ENCODE peak calls at places on chromosomes 7 and 10, in four cellular contexts. E is ovary, H is RWPE1, O is HL-60. M is an unnamed sample.
A peak's percentile ranks its signal among the peaks of the same experiment; 100 is the strongest.

GRCh38 chr7:134693256-134693655 is 46.6 kb downstream of the BPGM start:
- DNase-seq in E (no peak), H (peak; percentile 57), O (no peak), M (peak; percentile 93)

GRCh38 chr7:64651632-64652165 is 14.2 kb upstream of the ZNF107 start:
- DNase-seq in E (no peak), H (no peak), O (no peak), M (no peak)

GRCh38 chr7:31603076-31603475 is 83.9 kb upstream of the PPP1R17 start:
- DNase-seq in E (no peak), H (no peak), O (no peak), M (no peak)

GRCh38 chr10:88921194-88921593 is 31.4 kb downstream of the ACTA2 start:
- DNase-seq in E (no peak), H (no peak), O (no peak), M (no peak)

GRCh38 chr7:118731854-118732253 is 507.4 kb downstream of the ANKRD7 start:
- DNase-seq in E (no peak), H (no peak), O (no peak), M (no peak)

GRCh38 chr10:3192856-3193635 is 20.5 kb upstream of the PITRM1 start:
- DNase-seq in E (no peak), H (peak; percentile 56), O (no peak), M (no peak)

GRCh38 chr10:11636761-11637166 is 25.3 kb upstream of the USP6NL start:
- DNase-seq in E (no peak), H (no peak), O (no peak), M (no peak)

GRCh38 chr7:133452611-133453010 is 199.7 kb downstream of the EXOC4 start:
- DNase-seq in E (no peak), H (no peak), O (no peak), M (no peak)

GRCh38 chr7:68587599-68587998 is 1010.7 kb upstream of the AUTS2 start:
- DNase-seq in E (no peak), H (no peak), O (no peak), M (no peak)

GRCh38 chr10:93512565-93512964 is 16.2 kb downstream of the CEP55 start:
- DNase-seq in E (no peak), H (no peak), O (no peak), M (no peak)

GRCh38 chr7:103314849-103315248 is 17.6 kb downstream of the PMPCB start:
- DNase-seq in E (no peak), H (no peak), O (no peak), M (no peak)

GRCh38 chr7:2163565-2163964 is 69.2 kb downstream of the MAD1L1 start:
- DNase-seq in E (no peak), H (no peak), O (no peak), M (no peak)

GRCh38 chr7:101558742-101559325 is 70.3 kb downstream of the MYL10 start:
- DNase-seq in E (no peak), H (no peak), O (no peak), M (no peak)

GRCh38 chr10:12430406-12430982 is 81.1 kb downstream of the CAMK1D start:
- DNase-seq in E (no peak), H (no peak), O (no peak), M (no peak)

GRCh38 chr7:6246257-6246917 is 26.0 kb downstream of the CYTH3 start:
- DNase-seq in E (no peak), H (no peak), O (no peak), M (no peak)

GRCh38 chr7:101089876-101090275 is 4.6 kb downstream of the TRIM56 start:
- DNase-seq in E (no peak), H (no peak), O (no peak), M (no peak)

GRCh38 chr10:81534991-81535390 is 340.0 kb upstream of the NRG3 start:
- DNase-seq in E (no peak), H (no peak), O (no peak), M (no peak)

GRCh38 chr10:27998178-27998953 is 513 bp downstream of the ODAD2 start:
- DNase-seq in E (peak; percentile 59), H (peak; percentile 11), O (no peak), M (no peak)

GRCh38 chr7:12564996-12565764 is 5.3 kb upstream of the SCIN start:
- DNase-seq in E (no peak), H (no peak), O (no peak), M (no peak)

GRCh38 chr7:123460616-123461015 is 73.8 kb downstream of the IQUB start:
- DNase-seq in E (no peak), H (no peak), O (no peak), M (no peak)

GRCh38 chr10:101709359-101710063 is 14.5 kb upstream of the FBXW4 start:
- DNase-seq in E (no peak), H (no peak), O (no peak), M (no peak)

GRCh38 chr10:124568858-124569622 is 107.4 kb downstream of the LHPP start:
- DNase-seq in E (no peak), H (no peak), O (no peak), M (no peak)

GRCh38 chr10:124321433-124322072 is 97.2 kb downstream of the OAT start:
- DNase-seq in E (no peak), H (no peak), O (no peak), M (no peak)

GRCh38 chr10:16779375-16779774 is 37.8 kb downstream of the RSU1 start:
- DNase-seq in E (no peak), H (no peak), O (no peak), M (no peak)

GRCh38 chr7:41994046-41994745 is 242.8 kb downstream of the GLI3 start:
- DNase-seq in E (no peak), H (no peak), O (no peak), M (no peak)

GRCh38 chr7:91876391-91877133 is 3.9 kb downstream of the MTERF1 start:
- DNase-seq in E (no peak), H (peak; percentile 50), O (no peak), M (no peak)

GRCh38 chr7:151940048-151940845 is 16.0 kb upstream of the GALNTL5 start:
- DNase-seq in E (no peak), H (peak; percentile 46), O (peak; percentile 34), M (peak; percentile 29)

GRCh38 chr10:59557052-59557451 is 152.6 kb downstream of the SLC16A9 start:
- DNase-seq in E (no peak), H (no peak), O (no peak), M (no peak)

GRCh38 chr10:35056686-35057085 is 33.5 kb downstream of the CUL2 start:
- DNase-seq in E (no peak), H (no peak), O (no peak), M (no peak)

GRCh38 chr7:120877706-120878105 is 19.8 kb upstream of the TSPAN12 start:
- DNase-seq in E (no peak), H (no peak), O (no peak), M (no peak)

GRCh38 chr10:71191459-71192113 is 20.8 kb upstream of the UNC5B start:
- DNase-seq in E (no peak), H (no peak), O (no peak), M (no peak)

GRCh38 chr10:71188201-71188600 is 24.2 kb upstream of the UNC5B start:
- DNase-seq in E (no peak), H (no peak), O (no peak), M (no peak)

GRCh38 chr10:71197955-71198354 is 14.4 kb upstream of the UNC5B start:
- DNase-seq in E (no peak), H (no peak), O (no peak), M (no peak)

GRCh38 chr10:71191019-71191418 is 21.4 kb upstream of the UNC5B start:
- DNase-seq in E (no peak), H (no peak), O (no peak), M (no peak)

GRCh38 chr10:71193516-71193915 is 18.9 kb upstream of the UNC5B start:
- DNase-seq in E (no peak), H (no peak), O (no peak), M (no peak)
- TF ChIP-seq CTCF in E (no peak), H (no peak), O (no peak), M (no peak)

GRCh38 chr10:74891048-74891447 is 64.6 kb downstream of the KAT6B start:
- DNase-seq in E (no peak), H (no peak), O (no peak), M (no peak)

GRCh38 chr10:74890460-74890859 is 64.1 kb downstream of the KAT6B start:
- DNase-seq in E (no peak), H (no peak), O (no peak), M (no peak)

GRCh38 chr10:74889662-74889998 is 63.2 kb downstream of the KAT6B start:
- DNase-seq in E (no peak), H (no peak), O (no peak), M (no peak)

GRCh38 chr10:74887614-74888284 is 61.3 kb downstream of the KAT6B start:
- DNase-seq in E (no peak), H (no peak), O (no peak), M (no peak)

DNA sequence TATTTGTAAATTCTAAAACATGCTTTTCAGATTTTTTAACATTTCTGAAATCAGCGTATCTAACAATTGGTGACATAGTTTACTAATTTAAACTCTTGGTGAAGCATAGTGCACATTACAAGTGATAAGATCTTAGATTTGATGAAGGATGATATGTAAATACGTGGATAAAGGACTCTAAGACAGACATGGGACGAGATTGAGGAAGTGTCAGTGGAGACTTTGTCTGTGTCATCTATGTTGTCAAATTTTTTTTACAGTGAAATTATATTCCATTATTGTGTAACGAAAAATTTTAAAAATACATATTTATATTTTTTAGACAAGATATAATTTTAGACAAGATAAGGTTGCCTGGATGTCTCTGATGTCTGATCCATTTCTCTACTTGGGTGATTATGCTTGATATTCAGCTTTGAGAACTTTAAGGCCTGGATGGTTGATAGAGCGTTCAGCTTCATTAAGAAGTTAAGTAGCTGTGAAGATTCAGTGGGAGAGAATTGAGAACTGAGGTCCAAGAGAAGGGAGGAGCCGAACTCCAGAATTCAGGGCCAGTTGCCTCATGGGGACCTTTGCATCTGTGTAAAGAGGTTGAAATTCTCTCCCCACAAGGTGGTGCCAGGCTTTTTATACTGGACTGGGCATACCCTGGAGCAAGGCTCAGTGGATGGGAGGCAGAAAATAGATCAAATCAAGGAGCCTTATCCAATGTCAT is 62.7 kb downstream of the KAT6B start:
- DNase-seq in E (no peak), H (peak; percentile 23), O (no peak), M (no peak)
- TF ChIP-seq CTCF in E (no peak), H (no peak), O (no peak), M (no peak)

DNA sequence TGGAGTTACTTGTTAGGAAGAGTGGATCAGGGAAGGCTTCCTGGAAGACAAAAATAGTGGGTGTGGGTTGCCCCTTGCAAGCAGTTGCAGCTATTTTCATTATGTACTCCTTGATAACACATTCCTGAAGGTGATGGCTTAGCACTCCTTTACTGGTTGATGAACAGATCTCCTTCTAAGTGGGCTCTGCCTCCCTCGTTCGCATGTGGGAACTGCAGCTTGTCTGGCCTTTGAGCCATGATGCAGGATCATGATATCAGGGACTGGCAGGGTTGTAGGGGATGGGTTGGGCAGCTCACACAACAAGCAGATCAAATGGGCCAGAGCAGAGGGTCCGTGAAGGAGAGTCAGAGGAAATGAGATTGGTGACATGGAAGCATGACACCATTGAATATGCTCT is 28.8 kb upstream of the LRRC4 start:
- DNase-seq in E (no peak), H (no peak), O (no peak), M (no peak)
- TF ChIP-seq CTCF in E (no peak), H (no peak), O (no peak), M (no peak)

GRCh38 chr7:29019275-29019820 is 61.2 kb upstream of the TRIL start:
- DNase-seq in E (no peak), H (no peak), O (no peak), M (no peak)

GRCh38 chr7:29013062-29013461 is 54.9 kb upstream of the TRIL start:
- DNase-seq in E (no peak), H (no peak), O (no peak), M (no peak)

GRCh38 chr7:29014725-29015124 is 56.6 kb upstream of the TRIL start:
- DNase-seq in E (no peak), H (no peak), O (no peak), M (no peak)

GRCh38 chr7:29017666-29018065 is 59.5 kb upstream of the TRIL start:
- DNase-seq in E (no peak), H (no peak), O (no peak), M (no peak)

GRCh38 chr7:29013931-29014330 is 55.8 kb upstream of the TRIL start:
- DNase-seq in E (no peak), H (no peak), O (no peak), M (no peak)
- TF ChIP-seq CTCF in E (no peak), H (no peak), O (no peak), M (no peak)